ENCODE peak calls at places on chromosome 10, in ten cellular contexts. One of them, this sample, is unnamed.

GRCh38 chr10:30637881-30638467 is 8.4 kb upstream of the LYZL2 start:
- DNase-seq in ovary: no peak
- DNase-seq in esophagus squamous epithelium: no peak
- DNase-seq in A549: peak; percentile 81
- DNase-seq in right lobe of liver: no peak
- DNase-seq in NT2/D1: peak; percentile 5
- DNase-seq in mammary epithelial cell: peak; percentile 83
- DNase-seq in adipocyte: peak; percentile 81
- DNase-seq in uterus: no peak
- DNase-seq in right cardiac atrium: no peak
- DNase-seq in this sample: no peak

GRCh38 chr10:3065622-3066021 is 1.7 kb upstream of the PFKP start:
- DNase-seq in A549: no peak
- DNase-seq in ovary: no peak
- DNase-seq in adipocyte: no peak
- DNase-seq in mammary epithelial cell: no peak
- DNase-seq in esophagus squamous epithelium: no peak
- DNase-seq in right lobe of liver: no peak
- DNase-seq in right cardiac atrium: no peak
- DNase-seq in uterus: no peak
- DNase-seq in NT2/D1: no peak
- DNase-seq in this sample: no peak

GRCh38 chr10:63549810-63550209 is 28.6 kb downstream of the REEP3 start:
- DNase-seq in NT2/D1: no peak
- DNase-seq in adipocyte: no peak
- DNase-seq in esophagus squamous epithelium: no peak
- DNase-seq in A549: no peak
- DNase-seq in right lobe of liver: no peak
- DNase-seq in uterus: no peak
- DNase-seq in right cardiac atrium: no peak
- DNase-seq in ovary: no peak
- DNase-seq in mammary epithelial cell: no peak
- DNase-seq in this sample: no peak

GRCh38 chr10:103278424-103278823 is 1.5 kb downstream of the INA start:
- DNase-seq in right lobe of liver: no peak
- DNase-seq in adipocyte: no peak
- DNase-seq in A549: no peak
- DNase-seq in right cardiac atrium: no peak
- DNase-seq in esophagus squamous epithelium: no peak
- DNase-seq in ovary: no peak
- DNase-seq in mammary epithelial cell: no peak
- DNase-seq in uterus: no peak
- DNase-seq in NT2/D1: no peak
- DNase-seq in this sample: no peak

GRCh38 chr10:49662169-49662830 is 17.2 kb upstream of the C10orf53 start:
- DNase-seq in right lobe of liver: no peak
- DNase-seq in NT2/D1: no peak
- DNase-seq in mammary epithelial cell: no peak
- DNase-seq in A549: no peak
- DNase-seq in esophagus squamous epithelium: no peak
- DNase-seq in ovary: no peak
- DNase-seq in right cardiac atrium: no peak
- DNase-seq in adipocyte: no peak
- DNase-seq in uterus: no peak
- DNase-seq in this sample: no peak

GRCh38 chr10:8116474-8116873 is 62.0 kb downstream of the GATA3 start:
- DNase-seq in ovary: no peak
- DNase-seq in adipocyte: no peak
- DNase-seq in mammary epithelial cell: no peak
- DNase-seq in uterus: no peak
- DNase-seq in esophagus squamous epithelium: no peak
- DNase-seq in right lobe of liver: no peak
- DNase-seq in right cardiac atrium: no peak
- DNase-seq in NT2/D1: no peak
- DNase-seq in A549: no peak
- DNase-seq in this sample: no peak

GRCh38 chr10:91597397-91597881 is 35.4 kb downstream of the PPP1R3C start:
- DNase-seq in mammary epithelial cell: peak; percentile 41
- DNase-seq in esophagus squamous epithelium: no peak
- DNase-seq in uterus: no peak
- DNase-seq in ovary: no peak
- DNase-seq in NT2/D1: no peak
- DNase-seq in A549: peak; percentile 77
- DNase-seq in right cardiac atrium: peak; percentile 44
- DNase-seq in right lobe of liver: no peak
- DNase-seq in adipocyte: peak; percentile 33
- DNase-seq in this sample: no peak

GRCh38 chr10:43160067-43160918 is 22.0 kb downstream of the CSGALNACT2 start:
- DNase-seq in mammary epithelial cell: peak; percentile 76
- DNase-seq in uterus: no peak
- DNase-seq in A549: no peak
- DNase-seq in right cardiac atrium: no peak
- DNase-seq in ovary: no peak
- DNase-seq in esophagus squamous epithelium: no peak
- DNase-seq in adipocyte: peak; percentile 68
- DNase-seq in NT2/D1: no peak
- DNase-seq in right lobe of liver: no peak
- DNase-seq in this sample: no peak

GRCh38 chr10:3225589-3225988 is 53.0 kb upstream of the PITRM1 start:
- DNase-seq in NT2/D1: no peak
- DNase-seq in right cardiac atrium: no peak
- DNase-seq in A549: peak; percentile 60
- DNase-seq in uterus: no peak
- DNase-seq in adipocyte: peak; percentile 47
- DNase-seq in esophagus squamous epithelium: no peak
- DNase-seq in mammary epithelial cell: peak; percentile 38
- DNase-seq in ovary: no peak
- DNase-seq in right lobe of liver: no peak
- DNase-seq in this sample: no peak

GRCh38 chr10:93600861-93601773 is at the start of gene RBP4:
- DNase-seq in ovary: no peak
- DNase-seq in esophagus squamous epithelium: no peak
- DNase-seq in uterus: no peak
- DNase-seq in adipocyte: peak; percentile 71
- DNase-seq in NT2/D1: no peak
- DNase-seq in right cardiac atrium: peak; percentile 57
- DNase-seq in A549: peak; percentile 47
- DNase-seq in mammary epithelial cell: no peak
- DNase-seq in right lobe of liver: peak; percentile 96
- DNase-seq in this sample: peak; percentile 59

GRCh38 chr10:77626266-77626935 is 11.2 kb downstream of the KCNMA1 start:
- DNase-seq in mammary epithelial cell: no peak
- DNase-seq in NT2/D1: no peak
- DNase-seq in uterus: no peak
- DNase-seq in esophagus squamous epithelium: no peak
- DNase-seq in A549: no peak
- DNase-seq in adipocyte: no peak
- DNase-seq in ovary: no peak
- DNase-seq in right lobe of liver: no peak
- DNase-seq in right cardiac atrium: no peak
- DNase-seq in this sample: no peak

GRCh38 chr10:7789390-7789789 is 1.4 kb downstream of the ATP5F1C start:
- DNase-seq in right cardiac atrium: peak; percentile 49
- DNase-seq in uterus: no peak
- DNase-seq in mammary epithelial cell: peak; percentile 12
- DNase-seq in adipocyte: peak; percentile 55
- DNase-seq in esophagus squamous epithelium: no peak
- DNase-seq in right lobe of liver: no peak
- DNase-seq in NT2/D1: no peak
- DNase-seq in A549: no peak
- DNase-seq in ovary: no peak
- DNase-seq in this sample: no peak

GRCh38 chr10:17454181-17454800 is at the start of gene ST8SIA6:
- DNase-seq in adipocyte: peak; percentile 85
- DNase-seq in uterus: no peak
- DNase-seq in right lobe of liver: peak; percentile 66
- DNase-seq in mammary epithelial cell: peak; percentile 42
- DNase-seq in NT2/D1: peak; percentile 28
- DNase-seq in right cardiac atrium: peak; percentile 84
- DNase-seq in A549: peak; percentile 37
- DNase-seq in esophagus squamous epithelium: no peak
- DNase-seq in ovary: no peak
- DNase-seq in this sample: peak; percentile 62

GRCh38 chr10:95236068-95236903 is 42.2 kb downstream of the ACSM6 start:
- DNase-seq in mammary epithelial cell: peak; percentile 74
- DNase-seq in right cardiac atrium: peak; percentile 18
- DNase-seq in uterus: no peak
- DNase-seq in NT2/D1: no peak
- DNase-seq in right lobe of liver: no peak
- DNase-seq in adipocyte: peak; percentile 60
- DNase-seq in esophagus squamous epithelium: no peak
- DNase-seq in A549: no peak
- DNase-seq in ovary: no peak
- DNase-seq in this sample: no peak

GRCh38 chr10:3215336-3215860 is 42.8 kb upstream of the PITRM1 start:
- DNase-seq in mammary epithelial cell: no peak
- DNase-seq in A549: no peak
- DNase-seq in right lobe of liver: no peak
- DNase-seq in adipocyte: no peak
- DNase-seq in esophagus squamous epithelium: no peak
- DNase-seq in right cardiac atrium: no peak
- DNase-seq in uterus: no peak
- DNase-seq in ovary: no peak
- DNase-seq in NT2/D1: no peak
- DNase-seq in this sample: no peak

GRCh38 chr10:18699849-18700554 is 40.8 kb downstream of the ARL5B start:
- DNase-seq in right lobe of liver: no peak
- DNase-seq in ovary: no peak
- DNase-seq in adipocyte: no peak
- DNase-seq in right cardiac atrium: no peak
- DNase-seq in NT2/D1: no peak
- DNase-seq in uterus: no peak
- DNase-seq in mammary epithelial cell: no peak
- DNase-seq in A549: no peak
- DNase-seq in esophagus squamous epithelium: no peak
- DNase-seq in this sample: no peak
- H3K4me1 ChIP-seq in right lobe of liver: peaks cover 7% of the 10 kb centered on the region
- H3K4me1 ChIP-seq in ovary: no peaks in the 10 kb centered on the region
- H3K4me1 ChIP-seq in adipocyte: no peaks in the 10 kb centered on the region
- H3K4me1 ChIP-seq in right cardiac atrium: no peaks in the 10 kb centered on the region
- H3K4me1 ChIP-seq in NT2/D1: no peaks in the 10 kb centered on the region
- H3K4me1 ChIP-seq in uterus: no peaks in the 10 kb centered on the region
- H3K4me1 ChIP-seq in mammary epithelial cell: no peaks in the 10 kb centered on the region
- H3K4me1 ChIP-seq in A549: no peaks in the 10 kb centered on the region
- H3K4me1 ChIP-seq in esophagus squamous epithelium: peaks cover 6% of the 10 kb centered on the region
- H3K4me1 ChIP-seq in this sample: no peaks in the 10 kb centered on the region

GRCh38 chr10:75652136-75652535 is 220.7 kb downstream of the LRMDA start:
- DNase-seq in mammary epithelial cell: no peak
- DNase-seq in ovary: no peak
- DNase-seq in right cardiac atrium: no peak
- DNase-seq in A549: no peak
- DNase-seq in esophagus squamous epithelium: no peak
- DNase-seq in NT2/D1: no peak
- DNase-seq in adipocyte: no peak
- DNase-seq in uterus: no peak
- DNase-seq in right lobe of liver: no peak
- DNase-seq in this sample: no peak
- H3K4me1 ChIP-seq in mammary epithelial cell: no peaks in the 10 kb centered on the region
- H3K4me1 ChIP-seq in ovary: peaks cover 14% of the 10 kb centered on the region
- H3K4me1 ChIP-seq in right cardiac atrium: peaks cover 13% of the 10 kb centered on the region
- H3K4me1 ChIP-seq in A549: peaks cover 12% of the 10 kb centered on the region
- H3K4me1 ChIP-seq in esophagus squamous epithelium: peaks cover 45% of the 10 kb centered on the region
- H3K4me1 ChIP-seq in NT2/D1: no peaks in the 10 kb centered on the region
- H3K4me1 ChIP-seq in adipocyte: peaks cover 51% of the 10 kb centered on the region
- H3K4me1 ChIP-seq in uterus: no peaks in the 10 kb centered on the region
- H3K4me1 ChIP-seq in right lobe of liver: peaks cover 27% of the 10 kb centered on the region
- H3K4me1 ChIP-seq in this sample: no peaks in the 10 kb centered on the region

DNA sequence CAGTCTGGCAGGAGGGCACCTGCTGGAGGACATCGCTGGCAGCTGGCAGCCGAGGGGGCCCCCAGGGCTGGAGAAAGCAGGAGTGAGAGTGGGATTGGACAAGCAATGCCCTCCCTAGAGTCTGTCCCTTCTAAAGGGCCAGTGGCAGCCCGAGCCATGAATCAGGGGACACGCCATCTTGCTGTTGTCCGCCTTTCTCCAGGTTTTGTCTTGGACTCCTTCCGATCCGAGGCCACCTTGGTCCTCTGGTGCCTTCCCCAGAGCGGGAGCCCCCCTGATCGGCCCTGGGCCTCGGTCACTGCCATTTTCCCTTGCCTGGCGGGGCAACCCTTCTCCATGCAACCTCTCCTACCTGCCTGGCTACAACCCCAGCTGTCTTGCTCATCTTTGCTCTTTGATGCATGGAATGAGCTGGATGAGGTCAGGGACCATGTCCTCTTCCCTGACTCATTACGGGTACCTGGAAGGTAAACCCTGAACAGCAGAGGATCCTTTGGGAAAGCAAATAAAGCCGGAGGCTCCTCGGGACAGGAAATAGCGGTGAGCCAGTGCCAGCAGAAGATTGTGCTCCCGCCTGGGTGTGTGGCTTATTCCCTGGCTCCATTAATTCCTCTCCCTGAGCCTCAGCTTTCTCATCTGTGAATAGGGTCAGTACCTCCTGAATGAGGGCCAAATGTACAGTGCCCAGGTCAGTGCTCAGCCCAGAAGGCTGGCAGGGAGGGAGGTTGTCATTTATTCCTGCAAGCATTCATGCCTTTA is 112.0 kb downstream of the GRK5 start:
- DNase-seq in adipocyte: no peak
- DNase-seq in esophagus squamous epithelium: no peak
- DNase-seq in A549: peak; percentile 41
- DNase-seq in right cardiac atrium: no peak
- DNase-seq in ovary: no peak
- DNase-seq in mammary epithelial cell: no peak
- DNase-seq in NT2/D1: no peak
- DNase-seq in uterus: no peak
- DNase-seq in right lobe of liver: no peak
- DNase-seq in this sample: no peak
- H3K4me1 ChIP-seq in adipocyte: peaks cover 17% of the 10 kb centered on the region
- H3K4me1 ChIP-seq in esophagus squamous epithelium: peaks cover 77% of the 10 kb centered on the region
- H3K4me1 ChIP-seq in A549: peaks cover 79% of the 10 kb centered on the region
- H3K4me1 ChIP-seq in right cardiac atrium: peaks cover 53% of the 10 kb centered on the region
- H3K4me1 ChIP-seq in ovary: peaks cover 13% of the 10 kb centered on the region
- H3K4me1 ChIP-seq in mammary epithelial cell: peaks cover 33% of the 10 kb centered on the region
- H3K4me1 ChIP-seq in NT2/D1: peaks cover 27% of the 10 kb centered on the region
- H3K4me1 ChIP-seq in uterus: no peaks in the 10 kb centered on the region
- H3K4me1 ChIP-seq in right lobe of liver: peaks cover 25% of the 10 kb centered on the region
- H3K4me1 ChIP-seq in this sample: peaks cover 4% of the 10 kb centered on the region

GRCh38 chr10:74050653-74051052 is 52.7 kb downstream of the VCL start:
- DNase-seq in A549: no peak
- DNase-seq in NT2/D1: no peak
- DNase-seq in right lobe of liver: no peak
- DNase-seq in adipocyte: no peak
- DNase-seq in right cardiac atrium: no peak
- DNase-seq in ovary: no peak
- DNase-seq in uterus: no peak
- DNase-seq in mammary epithelial cell: no peak
- DNase-seq in esophagus squamous epithelium: no peak
- DNase-seq in this sample: no peak
- H3K4me1 ChIP-seq in A549: peaks cover 77% of the 10 kb centered on the region
- H3K4me1 ChIP-seq in NT2/D1: no peaks in the 10 kb centered on the region
- H3K4me1 ChIP-seq in right lobe of liver: peaks cover 23% of the 10 kb centered on the region
- H3K4me1 ChIP-seq in adipocyte: peaks cover 69% of the 10 kb centered on the region
- H3K4me1 ChIP-seq in right cardiac atrium: peaks cover 12% of the 10 kb centered on the region
- H3K4me1 ChIP-seq in ovary: peaks cover 2% of the 10 kb centered on the region
- H3K4me1 ChIP-seq in uterus: peaks cover 1% of the 10 kb centered on the region
- H3K4me1 ChIP-seq in mammary epithelial cell: peaks cover 7% of the 10 kb centered on the region
- H3K4me1 ChIP-seq in esophagus squamous epithelium: peaks cover 78% of the 10 kb centered on the region
- H3K4me1 ChIP-seq in this sample: peaks cover 2% of the 10 kb centered on the region

This sample was measured in mucosa of descending colon.